ENCODE peak calls at places on chromosome 11, in six cellular contexts. H is MM.1S, X is dorsolateral prefrontal cortex, K is PC-3, I is fibroblast of lung, N is Peyer's patch. R is an unnamed sample.

GRCh38 chr11:116132273-116132978 is 628.2 kb upstream of the CADM1 start:
- DNase-seq in H (no peak), X (no peak), K (no peak), I (no peak), N (no peak), R (no peak)

GRCh38 chr11:69930081-69931059 is 111.2 kb upstream of the FGF3 start:
- DNase-seq in H (no peak), X (no peak), K (no peak), I (no peak), N (peak; percentile 35), R (no peak)

GRCh38 chr11:11464555-11464954 is 111.5 kb upstream of the CSNK2A3 start:
- DNase-seq in H (no peak), X (no peak), K (peak; percentile 32), I (no peak), N (no peak), R (no peak)

GRCh38 chr11:61967177-61967923 is at the start of gene FTH1:
- DNase-seq in H (peak; percentile 83), X (peak; percentile 86), K (peak; percentile 96), I (peak; percentile 94), N (peak; percentile 95), R (peak; percentile 91)

GRCh38 chr11:116615211-116615865 is 157.4 kb downstream of the BUD13 start:
- DNase-seq in H (no peak), X (no peak), K (no peak), I (no peak), N (no peak), R (no peak)

GRCh38 chr11:43547411-43547718 is 133.2 kb upstream of the HSD17B12 start:
- DNase-seq in H (no peak), X (peak; percentile 51), K (no peak), I (no peak), N (no peak), R (no peak)

GRCh38 chr11:123216249-123216648 is 21.2 kb upstream of the CLMP start:
- DNase-seq in H (no peak), X (no peak), K (no peak), I (no peak), N (no peak), R (no peak)

GRCh38 chr11:33719587-33719986 is 16.6 kb downstream of the CD59 start:
- DNase-seq in H (no peak), X (no peak), K (peak; percentile 58), I (no peak), N (no peak), R (no peak)

GRCh38 chr11:123829745-123830144 is 23.6 kb upstream of the OR6M1 start:
- DNase-seq in H (no peak), X (no peak), K (no peak), I (no peak), N (no peak), R (no peak)

GRCh38 chr11:19079643-19080440 is 19.3 kb upstream of the MRGPRX2 start:
- DNase-seq in H (no peak), X (no peak), K (peak; percentile 96), I (peak; percentile 60), N (no peak), R (no peak)

GRCh38 chr11:94504689-94505293 is 7.5 kb upstream of the C11orf97 start:
- DNase-seq in H (peak; percentile 62), X (no peak), K (peak; percentile 90), I (peak; percentile 70), N (no peak), R (no peak)

GRCh38 chr11:84384637-84385227 is 1098.6 kb upstream of the CCDC90B start:
- DNase-seq in H (peak; percentile 45), X (peak; percentile 38), K (peak; percentile 73), I (peak; percentile 49), N (no peak), R (no peak)

GRCh38 chr11:93842461-93842860 is 8.0 kb downstream of the VSTM5 start:
- DNase-seq in H (no peak), X (no peak), K (peak; percentile 99), I (peak; percentile 53), N (peak; percentile 86), R (no peak)

GRCh38 chr11:19673924-19674390 is 38.7 kb upstream of the NAV2 start:
- DNase-seq in H (no peak), X (peak; percentile 70), K (no peak), I (peak; percentile 39), N (peak; percentile 55), R (peak; percentile 32)

GRCh38 chr11:7506243-7506642 is 7.6 kb upstream of the PPFIBP2 start:
- DNase-seq in H (no peak), X (no peak), K (no peak), I (no peak), N (no peak), R (no peak)

GRCh38 chr11:44326615-44327475 is 16.9 kb upstream of the ALX4 start:
- DNase-seq in H (no peak), X (no peak), K (no peak), I (no peak), N (no peak), R (no peak)

GRCh38 chr11:114176321-114176720 is 116.8 kb downstream of the ZBTB16 start:
- DNase-seq in H (no peak), X (no peak), K (no peak), I (no peak), N (peak; percentile 63), R (no peak)

GRCh38 chr11:81907996-81908395 is 825.7 kb downstream of the FAM181B start:
- DNase-seq in H (no peak), X (no peak), K (no peak), I (no peak), N (no peak), R (no peak)

GRCh38 chr11:73637012-73637411 is 9.4 kb upstream of the PLEKHB1 start:
- DNase-seq in H (no peak), X (no peak), K (no peak), I (no peak), N (no peak), R (no peak)

GRCh38 chr11:3037945-3038271 is 19.3 kb downstream of the CARS1 start:
- DNase-seq in H (no peak), X (no peak), K (no peak), I (no peak), N (no peak), R (no peak)

GRCh38 chr11:3036419-3036818 is 20.8 kb downstream of the CARS1 start:
- DNase-seq in H (no peak), X (no peak), K (no peak), I (no peak), N (no peak), R (no peak)

GRCh38 chr11:3040881-3041280 is 16.3 kb downstream of the CARS1 start:
- DNase-seq in H (no peak), X (no peak), K (no peak), I (no peak), N (peak; percentile 3), R (no peak)

GRCh38 chr11:3035333-3035732 is 21.9 kb downstream of the CARS1 start:
- DNase-seq in H (no peak), X (no peak), K (no peak), I (no peak), N (no peak), R (no peak)

DNA sequence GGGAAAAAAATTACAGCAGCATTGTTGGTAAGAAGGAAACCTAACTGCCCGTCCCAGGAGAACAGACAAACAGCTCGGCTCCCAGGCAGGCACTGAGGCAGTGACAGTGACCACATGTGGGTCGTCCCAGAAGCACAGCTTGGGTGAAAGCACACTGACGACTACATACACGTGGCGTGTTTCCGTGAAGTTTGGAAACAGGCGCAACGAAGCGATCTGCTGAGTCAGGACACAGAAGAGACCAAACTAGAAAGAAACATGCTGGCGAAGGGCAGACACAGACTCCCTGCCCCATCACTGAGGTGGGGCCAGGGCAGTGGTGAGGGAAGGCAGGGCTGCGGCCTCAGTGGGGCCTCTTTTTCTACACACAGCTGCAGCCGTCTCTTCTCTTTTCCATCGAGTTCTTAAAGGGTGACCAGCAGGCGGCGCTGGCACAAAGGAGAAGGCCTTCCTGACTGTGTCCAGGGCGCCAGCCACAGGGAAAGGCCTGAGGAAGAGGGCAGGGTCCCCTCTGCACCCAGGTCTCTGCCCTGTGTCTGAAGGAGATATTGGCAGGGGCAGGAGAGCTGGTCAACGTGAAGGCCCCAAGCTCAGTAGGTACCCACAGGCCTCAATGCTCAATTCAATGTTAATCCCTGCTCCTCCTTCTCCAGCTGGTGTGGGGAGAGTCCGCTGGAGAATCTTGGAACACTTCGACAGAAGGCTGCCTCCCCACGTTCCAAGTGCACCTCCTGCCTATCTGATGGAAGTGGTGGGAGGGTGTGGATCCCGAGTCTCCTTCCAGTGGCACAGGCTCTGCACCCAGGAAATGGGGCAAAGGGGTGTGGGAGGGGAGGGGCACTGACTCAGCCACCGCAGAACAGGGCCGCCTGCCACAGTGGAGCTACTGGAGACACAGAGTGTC is 19.9 kb downstream of the CARS1 start:
- DNase-seq in H (peak; percentile 53), X (peak; percentile 58), K (peak; percentile 77), I (peak; percentile 73), N (peak; percentile 86), R (peak; percentile 74)
- H3K27ac ChIP-seq in H (no peak overlapping the region), X (peak overlapping the region; percentile 69), K (peak overlapping the region; percentile 92), I (no peak overlapping the region), N (no peak overlapping the region), R (peak overlapping the region; percentile 61)

GRCh38 chr11:86548278-86548917 is 124.0 kb downstream of the ME3 start:
- DNase-seq in H (no peak), X (no peak), K (no peak), I (peak; percentile 56), N (no peak), R (no peak)
- H3K27ac ChIP-seq in H (no peak overlapping the region), X (peak overlapping the region; percentile 70), K (no peak overlapping the region), I (no peak overlapping the region), N (peak overlapping the region; percentile 39), R (peak overlapping the region; percentile 90)

GRCh38 chr11:2210366-2211112 is 38.9 kb upstream of the TH start:
- DNase-seq in H (no peak), X (peak; percentile 2), K (no peak), I (no peak), N (peak; percentile 51), R (no peak)

GRCh38 chr11:2211113-2211971 is 39.7 kb upstream of the TH start:
- DNase-seq in H (no peak), X (no peak), K (no peak), I (no peak), N (peak; percentile 79), R (no peak)

GRCh38 chr11:2209370-2209801 is 37.8 kb upstream of the TH start:
- DNase-seq in H (no peak), X (peak; percentile 2), K (no peak), I (no peak), N (peak; percentile 47), R (no peak)

GRCh38 chr11:2208691-2209369 is 37.2 kb upstream of the TH start:
- DNase-seq in H (no peak), X (peak; percentile 90), K (peak; percentile 9), I (no peak), N (peak; percentile 55), R (no peak)

GRCh38 chr11:2209900-2210321 is 38.3 kb upstream of the TH start:
- DNase-seq in H (no peak), X (peak; percentile 1), K (no peak), I (no peak), N (no peak), R (no peak)
- H3K27ac ChIP-seq in H (no peak overlapping the region), X (no peak overlapping the region), K (no peak overlapping the region), I (no peak overlapping the region), N (peak overlapping the region; percentile 39), R (no peak overlapping the region)

GRCh38 chr11:65658174-65659021 is 4.3 kb downstream of the RELA start:
- DNase-seq in H (no peak), X (no peak), K (no peak), I (no peak), N (peak; percentile 44), R (no peak)

GRCh38 chr11:65660038-65660437 is 2.7 kb downstream of the RELA start:
- DNase-seq in H (no peak), X (no peak), K (no peak), I (no peak), N (no peak), R (no peak)

GRCh38 chr11:65655570-65656332 is 7.0 kb downstream of the RELA start:
- DNase-seq in H (no peak), X (no peak), K (no peak), I (no peak), N (no peak), R (no peak)

GRCh38 chr11:65654375-65655349 is 8.1 kb downstream of the RELA start:
- DNase-seq in H (no peak), X (no peak), K (no peak), I (no peak), N (peak; percentile 42), R (no peak)

GRCh38 chr11:65657426-65657825 is 5.3 kb downstream of the RELA start:
- DNase-seq in H (no peak), X (no peak), K (no peak), I (no peak), N (no peak), R (no peak)
- H3K27ac ChIP-seq in H (no peak overlapping the region), X (no peak overlapping the region), K (no peak overlapping the region), I (no peak overlapping the region), N (no peak overlapping the region), R (no peak overlapping the region)

R was measured in caudate nucleus.